ENCODE peak calls at places on chromosomes 2 and 18, in five cellular contexts. M is keratinocyte, K is tibial nerve, H is heart right ventricle, Q is ascending aorta. B is an unnamed sample. For H3K4me1, the result is how much of the 10 kb centered on the place peaks cover.

GRCh38 chr18:36187138-36187825 is at the start of gene MOCOS:
- DNase-seq in M (no peak), K (peak), H (peak), Q (peak), B (peak)

GRCh38 chr2:162890690-162891311 is 52.2 kb upstream of the KCNH7 start:
- DNase-seq in M (no peak), K (no peak), H (no peak), Q (no peak), B (no peak)

GRCh38 chr2:10783421-10783820 is 29.2 kb downstream of the PDIA6 start:
- DNase-seq in M (no peak), K (no peak), H (no peak), Q (no peak), B (no peak)

GRCh38 chr2:188965147-188965546 is 9.0 kb upstream of the COL3A1 start:
- DNase-seq in M (no peak), K (no peak), H (no peak), Q (no peak), B (no peak)

GRCh38 chr18:22091341-22091740 is 78.0 kb upstream of the GATA6 start:
- DNase-seq in M (no peak), K (no peak), H (no peak), Q (no peak), B (no peak)

GRCh38 chr2:98829586-98830270 is 98.8 kb upstream of the MGAT4A start:
- DNase-seq in M (no peak), K (no peak), H (no peak), Q (no peak), B (no peak)

GRCh38 chr2:166375205-166375735 is 474 bp downstream of the SCN9A start:
- DNase-seq in M (no peak), K (no peak), H (no peak), Q (no peak), B (no peak)

GRCh38 chr2:238864207-238865014 is 16.5 kb downstream of the TWIST2 start:
- DNase-seq in M (peak), K (peak), H (peak), Q (peak), B (peak)

GRCh38 chr2:71060871-71061270 is 7.6 kb upstream of the NAGK start:
- DNase-seq in M (no peak), K (no peak), H (no peak), Q (no peak), B (no peak)

GRCh38 chr18:65907281-65907680 is 156.5 kb downstream of the CDH7 start:
- DNase-seq in M (no peak), K (no peak), H (no peak), Q (no peak), B (no peak)

GRCh38 chr18:45522371-45522770 is 92.9 kb upstream of the SLC14A2 start:
- DNase-seq in M (no peak), K (no peak), H (no peak), Q (peak), B (no peak)

DNA sequence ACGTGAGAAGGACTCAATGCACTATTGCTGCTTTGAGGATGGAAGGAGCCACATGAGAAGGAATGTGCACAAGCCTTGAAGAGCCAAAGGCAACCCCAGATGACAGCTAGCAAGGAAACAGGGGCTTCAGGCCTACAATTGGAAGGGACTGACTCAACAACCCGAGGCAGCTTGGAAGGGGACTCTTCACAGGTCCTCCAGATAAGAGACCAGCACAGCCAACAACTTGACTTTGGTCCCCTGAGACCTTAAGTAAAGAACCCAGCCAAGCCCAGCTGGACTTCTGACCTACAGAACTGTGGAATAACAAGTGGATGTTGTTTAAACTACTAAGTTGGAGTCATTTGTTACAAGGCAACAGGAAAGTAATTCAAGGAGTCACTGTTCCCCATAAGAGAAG is 277.2 kb downstream of the SUCLG1 start:
- DNase-seq in M (no peak), K (no peak), H (peak), Q (no peak), B (no peak)
- TF ChIP-seq CTCF in M (no peak), K (no peak), H (no peak), Q (no peak), B (no peak)

DNA sequence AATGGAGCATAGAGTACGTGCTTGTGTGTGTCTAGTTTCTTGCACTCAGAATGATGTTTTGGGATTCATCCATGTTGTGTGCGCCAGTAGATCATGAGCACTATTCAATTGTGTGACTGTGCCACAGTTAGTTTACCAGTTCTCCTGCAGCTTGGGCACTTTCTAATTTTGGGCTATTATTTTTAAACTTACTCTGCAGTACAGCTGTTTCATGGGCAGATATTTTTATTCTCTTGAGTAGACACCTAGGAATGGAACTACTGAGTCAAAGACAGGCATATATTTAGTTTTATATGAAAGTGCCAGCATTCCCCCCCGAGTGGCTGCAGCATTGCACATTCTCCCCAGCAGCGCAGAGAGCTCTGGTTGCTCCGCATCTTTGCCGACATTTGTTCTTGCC is 74.8 kb downstream of the IL1R2 start:
- DNase-seq in M (no peak), K (no peak), H (no peak), Q (no peak), B (no peak)
- H3K4me1 ChIP-seq in M (under half), K (under half), H (half or more), Q (under half), B (under half)

DNA sequence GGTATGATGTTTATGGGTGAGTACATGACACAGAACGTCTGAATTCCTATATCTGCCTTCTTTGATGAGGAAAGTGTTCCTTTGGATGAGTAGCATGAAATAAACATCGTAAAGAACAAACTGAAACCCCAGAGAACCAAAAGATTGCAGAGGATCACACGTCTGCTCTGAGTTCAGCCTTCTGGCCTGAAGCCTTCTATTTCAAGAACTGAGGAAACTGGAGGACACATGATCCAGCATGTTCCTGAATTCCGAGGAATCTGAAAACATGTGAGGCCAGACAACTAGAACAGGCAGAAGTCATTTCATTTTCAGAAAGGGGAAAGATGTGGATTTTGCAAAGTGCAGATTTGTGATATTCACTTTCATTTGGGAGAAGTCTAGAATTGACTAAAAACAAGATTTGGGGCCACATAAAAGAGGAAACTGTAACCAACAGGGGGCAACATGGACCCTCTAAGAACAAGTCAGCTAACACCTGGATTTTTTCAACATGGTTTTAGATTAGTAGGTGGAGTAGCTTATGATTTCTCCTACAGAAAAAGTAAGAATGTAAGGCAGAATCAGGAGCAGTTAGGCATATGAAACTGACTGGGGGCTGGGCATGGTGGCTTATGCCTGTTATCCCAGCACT is 8.3 kb downstream of the SULT6B1 start:
- DNase-seq in M (no peak), K (no peak), H (no peak), Q (no peak), B (no peak)
- TF ChIP-seq CTCF in M (no peak), K (no peak), H (no peak), Q (no peak), B (no peak)

GRCh38 chr2:177395594-177395993 is 3.0 kb downstream of the AGPS start:
- DNase-seq in M (no peak), K (no peak), H (no peak), Q (no peak), B (no peak)

GRCh38 chr2:177393381-177393780 is 808 bp downstream of the AGPS start:
- DNase-seq in M (no peak), K (no peak), H (no peak), Q (no peak), B (no peak)

GRCh38 chr2:177392373-177393246 is at the start of gene AGPS:
- DNase-seq in M (no peak), K (peak), H (peak), Q (peak), B (peak)

GRCh38 chr2:177393824-177394614 is 1.4 kb downstream of the AGPS start:
- DNase-seq in M (no peak), K (no peak), H (no peak), Q (no peak), B (no peak)

DNA sequence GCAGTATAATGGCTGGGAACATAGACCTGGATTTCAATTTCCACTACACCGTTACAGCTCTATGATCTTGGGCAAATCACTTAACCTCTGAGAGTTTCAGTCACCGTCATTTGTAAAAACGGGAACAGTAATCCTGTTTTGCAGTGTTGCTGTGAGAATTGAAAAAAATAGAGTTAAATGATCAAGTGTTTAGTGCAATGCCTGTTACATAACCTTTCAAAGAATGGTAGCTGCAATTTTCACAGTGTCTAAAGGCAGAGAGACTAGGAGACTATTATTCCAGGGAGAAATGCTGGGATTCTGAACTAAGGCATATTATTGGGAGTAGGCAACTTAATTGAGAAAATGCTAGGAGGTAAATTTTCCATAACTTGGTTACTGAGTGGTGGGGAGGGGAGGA is 2.0 kb downstream of the AGPS start:
- DNase-seq in M (no peak), K (no peak), H (no peak), Q (no peak), B (no peak)
- H3K4me1 ChIP-seq in M (under half), K (under half), H (under half), Q (under half), B (under half)

DNA sequence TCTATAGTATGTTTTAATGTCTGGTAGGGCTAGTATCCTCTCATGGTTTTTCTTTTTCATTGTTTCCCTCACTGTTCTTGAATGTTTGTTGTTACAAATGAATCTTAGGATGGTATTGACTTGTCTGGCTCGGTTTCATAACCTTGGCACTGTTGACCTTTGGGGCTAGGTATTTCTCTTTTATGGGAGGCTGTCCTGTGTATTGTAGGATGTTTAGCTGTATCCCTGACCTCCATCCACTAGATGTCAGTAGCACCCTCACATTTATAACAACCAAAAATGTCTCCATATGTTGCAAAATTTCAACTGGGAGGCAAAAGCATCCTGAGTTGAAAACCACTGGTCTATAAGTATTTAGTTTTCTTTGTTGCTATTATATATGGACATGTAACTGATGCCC is 7.0 kb upstream of the AOX1 start:
- DNase-seq in M (no peak), K (no peak), H (no peak), Q (no peak), B (no peak)
- TF ChIP-seq CTCF in M (peak), K (peak), H (no peak), Q (peak), B (peak)

GRCh38 chr2:111118455-111119003 is 2.2 kb upstream of the BCL2L11 start:
- DNase-seq in M (no peak), K (no peak), H (peak), Q (no peak), B (peak)
- H3K4me1 ChIP-seq in M (under half), K (under half), H (under half), Q (under half), B (under half)

DNA sequence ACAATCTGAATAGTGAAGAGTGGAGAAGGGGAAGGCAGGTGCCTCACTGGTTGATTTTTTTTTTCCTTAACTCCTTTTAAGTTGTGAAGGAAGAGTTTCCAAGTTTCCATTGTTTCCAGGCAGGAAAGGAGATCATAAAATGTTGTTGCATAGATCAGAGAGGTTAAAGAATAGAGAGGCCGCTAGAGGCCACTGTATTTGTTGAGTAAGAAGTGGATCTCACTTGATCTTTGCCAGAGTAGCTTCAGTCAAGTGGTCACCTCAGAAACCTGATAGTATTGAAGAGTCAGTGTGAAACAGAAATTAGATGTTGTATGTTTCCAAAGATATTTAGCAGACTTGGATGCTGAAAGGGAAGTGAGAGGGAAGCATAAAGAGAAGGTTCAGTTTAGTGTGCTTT is 17.6 kb downstream of the CTNNA2 start:
- DNase-seq in M (no peak), K (no peak), H (no peak), Q (no peak), B (no peak)
- TF ChIP-seq CTCF in M (no peak), K (no peak), H (no peak), Q (no peak), B (no peak)

GRCh38 chr2:160464996-160465395 is 28.6 kb downstream of the RBMS1 start:
- DNase-seq in M (no peak), K (no peak), H (no peak), Q (no peak), B (no peak)
- H3K4me1 ChIP-seq in M (under half), K (under half), H (under half), Q (under half), B (under half)

DNA sequence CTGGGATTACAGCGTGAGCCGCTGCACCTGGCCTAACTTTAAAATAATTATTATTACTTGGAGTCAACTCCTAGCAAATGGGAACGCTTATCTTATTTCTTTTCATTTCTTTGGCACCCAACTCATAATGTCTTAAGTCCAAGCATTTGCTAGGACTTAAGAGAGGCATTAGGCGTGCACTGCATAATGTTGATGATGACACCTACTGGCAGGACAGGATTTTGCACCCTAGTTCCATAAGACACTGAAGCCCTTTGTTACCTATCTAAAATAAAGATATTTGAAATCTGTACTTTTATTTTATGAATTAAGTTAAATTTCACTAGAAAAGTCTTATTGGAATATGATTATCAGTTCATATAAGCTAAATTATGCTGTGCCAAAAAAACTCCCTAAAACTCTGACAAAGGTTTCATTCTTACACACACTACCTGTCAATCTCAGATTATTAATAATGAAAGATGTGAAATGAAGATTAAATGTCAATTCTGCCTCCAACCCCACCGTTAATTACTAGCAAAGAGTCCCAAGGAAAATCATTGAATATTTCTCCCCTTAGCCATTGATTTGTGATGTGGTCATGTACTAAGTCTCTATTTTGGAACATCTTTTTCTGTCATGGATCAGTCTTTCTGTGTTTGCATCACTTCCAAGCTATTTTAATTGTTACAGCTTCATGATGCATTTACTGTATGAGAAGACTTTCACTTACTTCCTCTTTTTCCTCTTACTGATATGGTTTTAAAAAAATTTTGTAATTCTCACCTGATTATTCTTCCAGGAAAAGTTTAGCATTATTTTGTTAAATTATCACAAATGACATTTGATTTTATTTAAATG is 12.7 kb upstream of the CDH2 start:
- DNase-seq in M (peak), K (peak), H (no peak), Q (no peak), B (no peak)
- TF ChIP-seq CTCF in M (peak), K (no peak), H (peak), Q (peak), B (no peak)

B was measured in right atrium auricular region.